ENCODE peak calls at places on chromosome 2, in eight cellular contexts. C is colonic mucosa; L is NB4; W is CD8-positive, alpha-beta memory T cell; O is H9; S is activated naive CD4-positive, alpha-beta T cell treated with Interleukin-2 at 50 U/mL for 16 hours; A is RPMI8226; V is type B pancreatic cell. B is an unnamed sample.
A peak's percentile ranks its signal among the peaks of the same experiment; 100 is the strongest.

GRCh38 chr2:130870779-130871178 is 34.1 kb downstream of the ARHGEF4 start:
- DNase-seq in C (no peak), O (no peak), S (no peak), V (no peak), L (no peak), W (no peak), A (no peak), B (no peak)

GRCh38 chr2:220025207-220025606 is 397.8 kb downstream of the SLC4A3 start:
- DNase-seq in V (no peak), W (no peak), A (no peak), C (no peak), O (no peak), S (no peak), L (no peak), B (no peak)

GRCh38 chr2:109168080-109168479 is 39.1 kb downstream of the SH3RF3 start:
- DNase-seq in S (no peak), O (no peak), V (no peak), W (no peak), L (no peak), A (no peak), C (no peak), B (no peak)

GRCh38 chr2:174340400-174341300 is 5.9 kb downstream of the SP9 start:
- DNase-seq in V (no peak), W (no peak), A (no peak), L (peak; percentile 36), S (no peak), C (no peak), O (peak; percentile 61), B (peak; percentile 54)

GRCh38 chr2:73232471-73233153 is 427 bp downstream of the PRADC1 start:
- DNase-seq in O (no peak), C (peak; percentile 58), W (no peak), A (peak; percentile 71), L (peak; percentile 55), S (peak; percentile 37), V (no peak), B (no peak)

GRCh38 chr2:160963957-160964356 is 196.3 kb upstream of the TANK start:
- DNase-seq in L (no peak), C (no peak), S (no peak), A (no peak), W (no peak), O (no peak), V (no peak), B (no peak)

GRCh38 chr2:55968931-55969330 is 45.3 kb upstream of the EFEMP1 start:
- DNase-seq in L (no peak), A (no peak), W (no peak), O (no peak), S (no peak), C (no peak), V (no peak), B (no peak)

GRCh38 chr2:111118455-111119003 is 2.2 kb upstream of the BCL2L11 start:
- DNase-seq in L (no peak), W (peak; percentile 44), C (peak; percentile 55), O (peak; percentile 39), V (no peak), S (no peak), A (no peak), B (peak; percentile 57)

GRCh38 chr2:64699712-64700111 is 46.0 kb upstream of the SERTAD2 start:
- DNase-seq in C (no peak), S (peak; percentile 21), L (peak; percentile 39), W (peak; percentile 52), A (no peak), O (peak; percentile 36), V (no peak), B (peak; percentile 56)

GRCh38 chr2:165902929-165903328 is 50.6 kb downstream of the TTC21B start:
- DNase-seq in L (peak; percentile 20), S (no peak), A (peak; percentile 28), C (no peak), O (no peak), W (no peak), V (no peak), B (no peak)

GRCh38 chr2:218895326-218895725 is 14.7 kb downstream of the WNT10A start:
- DNase-seq in L (no peak), A (no peak), S (no peak), C (peak; percentile 15), W (no peak), V (no peak), O (no peak), B (no peak)

GRCh38 chr2:64695656-64696310 is 42.1 kb upstream of the SERTAD2 start:
- DNase-seq in V (no peak), S (no peak), A (no peak), O (no peak), C (no peak), W (no peak), L (no peak), B (no peak)

GRCh38 chr2:128490321-128490720 is 171.7 kb upstream of the HS6ST1 start:
- DNase-seq in W (no peak), A (no peak), L (peak; percentile 84), V (no peak), C (no peak), S (no peak), O (no peak), B (peak; percentile 13)

GRCh38 chr2:73212448-73213176 is 1.4 kb upstream of the SMYD5 start:
- DNase-seq in V (no peak), L (peak; percentile 88), O (peak; percentile 82), W (peak; percentile 77), C (peak; percentile 69), S (peak; percentile 81), A (peak; percentile 78), B (peak; percentile 66)

GRCh38 chr2:24866946-24867345 is 53.1 kb downstream of the ADCY3 start:
- DNase-seq in C (no peak), O (no peak), A (no peak), L (no peak), V (no peak), W (no peak), S (no peak), B (no peak)

GRCh38 chr2:156199588-156199987 is 132.9 kb downstream of the NR4A2 start:
- DNase-seq in S (no peak), A (no peak), W (no peak), C (no peak), L (no peak), V (no peak), O (no peak), B (no peak)

GRCh38 chr2:45261746-45262145 is 252.5 kb upstream of the SIX2 start:
- DNase-seq in C (no peak), O (no peak), W (no peak), A (no peak), L (no peak), S (no peak), V (no peak), B (no peak)

GRCh38 chr2:229852565-229852964 is 69.2 kb downstream of the TRIP12 start:
- DNase-seq in V (no peak), W (peak; percentile 67), L (peak; percentile 8), A (no peak), O (no peak), S (peak; percentile 41), C (no peak), B (peak; percentile 58)

GRCh38 chr2:100256416-100256815 is 65.9 kb downstream of the LONRF2 start:
- DNase-seq in V (no peak), A (no peak), O (no peak), C (no peak), W (no peak), L (no peak), S (no peak), B (no peak)

GRCh38 chr2:47174731-47175361 is 19.7 kb upstream of the STPG4 start:
- DNase-seq in L (peak; percentile 50), S (peak; percentile 17), C (peak; percentile 90), A (peak; percentile 95), V (no peak), O (no peak), W (peak; percentile 60), B (no peak)

GRCh38 chr2:130871843-130872242 is 35.1 kb downstream of the ARHGEF4 start:
- DNase-seq in W (no peak), C (no peak), O (no peak), V (no peak), L (no peak), A (no peak), S (no peak), B (peak; percentile 5)